ENCODE peak calls at places on chromosomes 1 and 21, in four cellular contexts. One of them, this sample, is unnamed.

GRCh38 chr1:26280333-26281042 is 602 bp downstream of the SH3BGRL3 start:
- DNase-seq in AG09319: no peak
- DNase-seq in H9: no peak
- DNase-seq in neural progenitor cell: no peak
- DNase-seq in this sample: no peak

GRCh38 chr1:158149175-158149574 is 31.5 kb upstream of the CD1D start:
- DNase-seq in AG09319: no peak
- DNase-seq in H9: no peak
- DNase-seq in neural progenitor cell: no peak
- DNase-seq in this sample: no peak

GRCh38 chr21:35111531-35111930 is 62.4 kb upstream of the RUNX1 start:
- DNase-seq in H9: no peak
- DNase-seq in AG09319: no peak
- DNase-seq in neural progenitor cell: no peak
- DNase-seq in this sample: no peak

GRCh38 chr21:32844076-32844475 is 72.5 kb upstream of the PAXBP1 start:
- DNase-seq in neural progenitor cell: no peak
- DNase-seq in AG09319: no peak
- DNase-seq in H9: no peak
- DNase-seq in this sample: no peak

GRCh38 chr1:20727746-20728316 is 4.7 kb downstream of the SH2D5 start:
- DNase-seq in AG09319: no peak
- DNase-seq in H9: peak
- DNase-seq in neural progenitor cell: peak
- DNase-seq in this sample: no peak

GRCh38 chr1:209899948-209900347 is 38.1 kb upstream of the SYT14 start:
- DNase-seq in neural progenitor cell: peak
- DNase-seq in H9: peak
- DNase-seq in AG09319: no peak
- DNase-seq in this sample: peak

GRCh38 chr1:41614818-41615217 is 130.3 kb upstream of the EDN2 start:
- DNase-seq in AG09319: no peak
- DNase-seq in neural progenitor cell: no peak
- DNase-seq in H9: no peak
- DNase-seq in this sample: no peak

GRCh38 chr1:86865973-86866637 is 47.8 kb downstream of the SELENOF start:
- DNase-seq in H9: no peak
- DNase-seq in neural progenitor cell: no peak
- DNase-seq in AG09319: no peak
- DNase-seq in this sample: no peak

GRCh38 chr1:36842448-36842847 is 191.9 kb downstream of the GRIK3 start:
- DNase-seq in H9: no peak
- DNase-seq in AG09319: no peak
- DNase-seq in neural progenitor cell: no peak
- DNase-seq in this sample: no peak

GRCh38 chr21:44940116-44940631 is 345 bp downstream of the SLX9 start:
- DNase-seq in H9: peak
- DNase-seq in AG09319: no peak
- DNase-seq in neural progenitor cell: peak
- DNase-seq in this sample: no peak

GRCh38 chr21:42199488-42200463 is 19.2 kb upstream of the ABCG1 start:
- DNase-seq in AG09319: peak
- DNase-seq in neural progenitor cell: no peak
- DNase-seq in H9: no peak
- DNase-seq in this sample: no peak

GRCh38 chr21:21200939-21201610 is 202.9 kb downstream of the NCAM2 start:
- DNase-seq in H9: no peak
- DNase-seq in neural progenitor cell: no peak
- DNase-seq in AG09319: no peak
- DNase-seq in this sample: no peak

GRCh38 chr21:33569986-33570385 is 18.5 kb downstream of the DONSON start:
- DNase-seq in H9: no peak
- DNase-seq in AG09319: no peak
- DNase-seq in neural progenitor cell: no peak
- DNase-seq in this sample: no peak

GRCh38 chr1:90579212-90579802 is 137.8 kb downstream of the BARHL2 start:
- DNase-seq in AG09319: peak
- DNase-seq in H9: no peak
- DNase-seq in neural progenitor cell: peak
- DNase-seq in this sample: no peak

GRCh38 chr1:15703562-15703961 is 19.4 kb downstream of the PLEKHM2 start:
- DNase-seq in H9: no peak
- DNase-seq in neural progenitor cell: no peak
- DNase-seq in AG09319: peak
- DNase-seq in this sample: no peak
- TF ChIP-seq CTCF in H9: no peak
- TF ChIP-seq CTCF in neural progenitor cell: no peak
- TF ChIP-seq CTCF in AG09319: no peak
- TF ChIP-seq CTCF in this sample: no peak

DNA sequence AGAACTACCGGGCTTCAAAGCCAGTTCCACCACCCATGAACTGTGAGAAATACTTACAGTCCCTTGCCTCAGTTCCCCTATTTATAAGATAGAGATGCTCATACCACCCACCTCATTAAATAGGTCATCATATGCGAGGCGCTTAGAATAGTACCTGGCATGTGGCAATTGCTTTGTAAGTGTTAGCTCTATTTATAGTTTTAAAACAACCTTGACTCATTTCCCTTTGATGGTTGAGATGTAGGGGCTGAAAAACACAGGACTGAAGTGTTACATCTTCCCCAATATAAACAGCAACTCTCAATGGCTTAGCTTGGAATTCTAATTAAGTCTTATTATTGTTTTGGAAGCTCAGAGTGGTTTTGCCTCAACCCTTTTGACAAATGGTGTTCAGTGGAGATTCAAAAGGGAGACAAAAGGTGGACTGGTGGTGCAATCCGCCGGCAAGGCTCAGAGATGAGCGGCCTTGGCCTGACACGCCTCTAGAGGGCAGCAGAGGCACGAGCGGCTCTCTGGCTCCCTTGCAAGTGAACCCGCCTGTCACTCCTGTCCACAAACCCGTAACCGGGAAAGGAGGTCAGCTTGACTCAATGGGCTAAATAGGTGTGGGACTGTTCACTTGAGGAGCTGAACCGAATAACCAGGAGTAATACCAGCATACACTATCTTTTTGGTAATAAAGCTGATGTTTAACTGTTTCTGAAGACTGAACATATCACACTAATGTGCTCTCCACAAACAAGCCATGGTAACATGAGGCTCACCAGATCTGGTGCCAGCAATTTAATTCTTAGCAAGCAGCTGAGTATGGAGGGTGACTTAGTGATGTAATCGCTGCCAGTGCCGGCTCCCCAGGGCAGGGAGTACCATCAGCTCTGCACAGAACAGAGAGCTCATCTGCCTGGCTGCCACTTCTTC is 19.5 kb upstream of the SMYD2 start:
- DNase-seq in H9: peak
- DNase-seq in AG09319: no peak
- DNase-seq in neural progenitor cell: peak
- DNase-seq in this sample: peak
- TF ChIP-seq CTCF in H9: peak
- TF ChIP-seq CTCF in AG09319: no peak
- TF ChIP-seq CTCF in neural progenitor cell: peak
- TF ChIP-seq CTCF in this sample: peak

GRCh38 chr1:57017201-57017600 is 51.4 kb upstream of the C8B start:
- DNase-seq in neural progenitor cell: no peak
- DNase-seq in H9: no peak
- DNase-seq in AG09319: no peak
- DNase-seq in this sample: no peak

GRCh38 chr1:57019240-57019805 is 53.5 kb upstream of the C8B start:
- DNase-seq in H9: no peak
- DNase-seq in AG09319: no peak
- DNase-seq in neural progenitor cell: no peak
- DNase-seq in this sample: no peak

GRCh38 chr1:57018119-57018518 is 52.3 kb upstream of the C8B start:
- DNase-seq in AG09319: no peak
- DNase-seq in H9: no peak
- DNase-seq in neural progenitor cell: no peak
- DNase-seq in this sample: no peak

GRCh38 chr1:57015071-57015470 is 49.3 kb upstream of the C8B start:
- DNase-seq in AG09319: no peak
- DNase-seq in H9: no peak
- DNase-seq in neural progenitor cell: no peak
- DNase-seq in this sample: no peak

DNA sequence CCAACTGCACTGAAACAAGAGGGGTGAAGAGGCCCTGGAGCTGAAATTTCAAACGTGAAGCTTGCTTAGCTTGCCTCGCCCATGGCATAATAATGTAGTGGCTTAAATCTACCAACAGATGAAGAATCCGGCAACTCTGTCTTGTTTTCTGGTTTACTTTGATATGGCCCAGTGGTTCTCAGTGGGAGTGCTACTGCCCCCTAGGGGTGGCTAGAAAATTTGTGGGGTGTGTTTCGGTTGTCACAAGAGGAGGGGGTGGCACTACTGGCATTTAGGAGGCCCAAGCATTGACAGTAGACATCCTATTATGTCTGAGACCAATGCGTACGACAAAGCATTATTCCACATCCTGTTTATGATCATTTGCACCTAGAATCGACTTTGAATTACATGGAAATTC is 51.9 kb upstream of the C8B start:
- DNase-seq in AG09319: no peak
- DNase-seq in H9: peak
- DNase-seq in neural progenitor cell: peak
- DNase-seq in this sample: no peak
- TF ChIP-seq CTCF in AG09319: peak
- TF ChIP-seq CTCF in H9: peak
- TF ChIP-seq CTCF in neural progenitor cell: peak
- TF ChIP-seq CTCF in this sample: peak

DNA sequence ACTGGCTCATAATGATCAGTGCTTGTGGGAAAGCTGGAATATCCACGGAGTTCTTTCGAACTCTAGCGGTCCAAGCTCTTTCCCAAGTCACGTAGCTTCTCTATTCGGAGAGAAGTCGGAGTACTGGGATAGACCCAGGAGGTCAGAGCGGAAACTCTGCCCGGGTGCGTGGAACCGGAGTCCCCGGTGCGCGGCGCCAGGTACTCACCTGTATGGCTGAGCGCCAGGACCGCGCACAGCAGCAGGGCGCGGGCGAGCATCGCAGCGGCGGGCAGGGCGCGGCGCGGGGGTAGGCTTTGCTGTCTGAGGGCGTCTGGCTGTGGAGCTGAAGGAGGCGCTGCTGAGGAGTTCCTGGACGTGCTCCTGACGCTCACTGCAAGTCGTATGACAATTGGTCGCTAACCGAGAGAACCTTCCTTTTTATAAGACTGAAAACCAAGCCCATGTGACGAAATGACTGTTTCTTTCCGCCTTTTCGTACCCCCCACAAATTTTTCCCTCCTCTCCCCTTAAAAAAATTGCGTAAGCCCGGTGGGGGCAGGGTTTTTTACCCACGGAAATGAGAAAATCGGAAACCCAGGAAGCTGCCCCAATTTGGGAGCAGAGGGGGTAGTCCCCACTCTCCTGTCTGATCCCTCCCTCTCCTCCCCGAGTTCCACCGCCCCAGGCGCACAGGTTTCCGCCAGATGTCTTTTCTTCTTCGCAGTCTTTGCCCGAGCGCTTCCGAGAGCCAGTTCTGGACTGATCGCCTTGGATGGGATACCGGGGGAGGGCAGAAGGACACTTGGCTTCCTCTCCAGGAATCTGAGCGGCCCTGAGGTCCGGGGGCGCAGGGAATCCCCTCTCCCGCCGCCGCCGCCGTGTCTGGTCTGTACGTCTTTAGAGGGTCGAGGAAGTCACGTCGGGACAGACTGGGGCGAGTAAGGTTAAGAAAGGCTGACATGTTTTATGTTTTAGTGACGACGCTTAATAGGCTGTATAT is at the start of gene PTGS2:
- DNase-seq in H9: peak
- DNase-seq in neural progenitor cell: peak
- DNase-seq in AG09319: peak
- DNase-seq in this sample: peak
- TF ChIP-seq CTCF in H9: peak
- TF ChIP-seq CTCF in neural progenitor cell: peak
- TF ChIP-seq CTCF in AG09319: peak
- TF ChIP-seq CTCF in this sample: peak

GRCh38 chr1:65584399-65584798 is 163.9 kb downstream of the LEPR start:
- DNase-seq in AG09319: no peak
- DNase-seq in H9: no peak
- DNase-seq in neural progenitor cell: no peak
- DNase-seq in this sample: no peak

GRCh38 chr1:65577278-65577677 is 156.8 kb downstream of the LEPR start:
- DNase-seq in AG09319: no peak
- DNase-seq in H9: no peak
- DNase-seq in neural progenitor cell: no peak
- DNase-seq in this sample: no peak

DNA sequence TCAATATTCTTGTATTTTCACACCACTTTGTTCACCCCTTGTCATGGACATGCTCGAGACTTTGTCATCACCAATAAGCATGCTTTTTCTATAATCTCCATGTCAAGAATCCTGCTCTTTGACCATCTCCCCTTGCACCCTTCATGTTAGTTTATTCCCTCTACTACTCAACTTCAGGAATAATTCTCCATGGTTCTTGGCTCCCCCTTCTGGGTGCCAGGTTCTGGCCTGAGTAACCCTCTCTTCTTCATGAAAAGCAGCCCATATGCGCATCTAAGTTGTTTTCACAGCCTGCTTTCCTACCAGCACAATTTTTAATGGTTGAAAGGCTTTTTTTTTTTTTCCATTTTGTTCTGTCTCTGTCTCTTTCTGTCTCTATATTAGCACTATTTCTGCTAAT is 160.7 kb downstream of the LEPR start:
- DNase-seq in neural progenitor cell: no peak
- DNase-seq in AG09319: no peak
- DNase-seq in H9: no peak
- DNase-seq in this sample: no peak
- TF ChIP-seq CTCF in neural progenitor cell: peak
- TF ChIP-seq CTCF in AG09319: peak
- TF ChIP-seq CTCF in H9: peak
- TF ChIP-seq CTCF in this sample: no peak

DNA sequence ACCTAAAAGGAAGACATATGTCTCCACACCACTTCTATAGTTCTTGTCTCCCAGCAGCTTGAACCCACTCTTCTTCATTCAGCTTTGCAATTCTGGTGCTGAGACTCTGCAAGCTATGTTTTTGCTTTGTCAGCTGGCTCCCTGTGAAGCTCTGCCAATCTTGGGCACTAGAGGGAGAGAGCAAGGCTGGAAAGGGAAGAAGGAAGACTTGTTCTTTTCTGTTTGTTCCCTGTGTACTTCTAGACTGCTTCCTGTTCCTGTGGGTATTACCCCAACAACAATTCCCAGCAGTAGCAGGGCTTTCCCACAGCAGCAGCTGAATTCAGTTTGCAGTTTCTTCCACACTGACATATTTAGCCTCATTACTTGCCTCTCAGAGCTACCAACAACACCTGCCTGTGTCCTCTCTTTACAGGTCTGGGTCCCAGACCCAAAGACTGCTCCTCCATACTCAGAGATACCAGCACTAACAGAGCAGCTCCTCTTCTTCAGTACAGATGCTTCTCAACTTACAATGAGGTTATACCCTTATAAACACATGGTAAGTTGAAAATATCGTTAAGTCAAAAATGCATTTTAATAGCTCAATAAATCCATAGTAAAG is 275.2 kb upstream of the NEGR1 start:
- DNase-seq in H9: peak
- DNase-seq in neural progenitor cell: peak
- DNase-seq in AG09319: no peak
- DNase-seq in this sample: no peak
- TF ChIP-seq CTCF in H9: peak
- TF ChIP-seq CTCF in neural progenitor cell: peak
- TF ChIP-seq CTCF in AG09319: peak
- TF ChIP-seq CTCF in this sample: no peak

This sample was measured in nephron progenitor cell.